ENCODE peak calls at places on chromosomes 11 and 22, in seven cellular contexts. V is omental fat pad, N is anterior cingulate cortex, Y is renal cortical epithelial cell, Z is tibial nerve, I is T-cell, P is AG08395. X is an unnamed sample.

GRCh38 chr11:36702330-36703054 is 104.5 kb upstream of the RAG2 start:
- DNase-seq in P (peak), Y (peak), Z (peak), V (no peak), I (no peak), N (peak), X (peak)

GRCh38 chr22:27100323-27100722 is 442.9 kb downstream of the MIAT start:
- DNase-seq in N (no peak), Z (no peak), V (no peak), Y (no peak), I (no peak), P (no peak), X (no peak)

GRCh38 chr11:121105063-121105480 is 4.0 kb downstream of the TECTA start:
- DNase-seq in I (no peak), V (no peak), P (peak), Y (no peak), Z (peak), N (no peak), X (no peak)

GRCh38 chr11:100910808-100911207 is 218.8 kb downstream of the PGR start:
- DNase-seq in V (no peak), I (no peak), P (no peak), N (no peak), Z (no peak), Y (no peak), X (no peak)

GRCh38 chr11:79080506-79080905 is 360.3 kb downstream of the TENM4 start:
- DNase-seq in N (no peak), Y (peak), P (no peak), I (no peak), Z (no peak), V (no peak), X (no peak)

GRCh38 chr11:57778318-57779037 is 16.9 kb downstream of the CTNND1 start:
- DNase-seq in P (peak), I (no peak), N (peak), V (peak), Y (peak), Z (peak), X (peak)

GRCh38 chr11:69814411-69814810 is 4.8 kb downstream of the FGF3 start:
- DNase-seq in N (no peak), Z (no peak), V (no peak), Y (no peak), P (no peak), I (no peak), X (no peak)

GRCh38 chr22:23705358-23705757 is 14.5 kb downstream of the RGL4 start:
- DNase-seq in Y (no peak), V (no peak), N (no peak), Z (no peak), P (no peak), I (no peak), X (no peak)

GRCh38 chr11:5624489-5625278 is at the start of gene TRIM34:
- DNase-seq in N (no peak), Z (peak), I (peak), Y (peak), P (peak), V (no peak), X (peak)

GRCh38 chr11:30120045-30120589 is 103.3 kb upstream of the KCNA4 start:
- DNase-seq in V (no peak), I (no peak), Y (no peak), P (no peak), N (no peak), Z (no peak), X (no peak)

GRCh38 chr11:30311189-30311588 is 11.7 kb upstream of the ARL14EP start:
- DNase-seq in N (no peak), I (no peak), P (no peak), Y (no peak), Z (no peak), V (no peak), X (no peak)

GRCh38 chr22:24525416-24526037 is 29.4 kb downstream of the GUCD1 start:
- DNase-seq in Z (peak), N (peak), V (peak), Y (peak), P (peak), I (peak), X (peak)

GRCh38 chr11:128021304-128022006 is 565.9 kb downstream of the ETS1 start:
- DNase-seq in Y (no peak), I (no peak), P (peak), N (peak), Z (no peak), V (no peak), X (peak)

GRCh38 chr22:23109441-23109978 is 32.3 kb downstream of the RSPH14 start:
- DNase-seq in Y (no peak), P (no peak), I (no peak), V (no peak), Z (no peak), N (no peak), X (no peak)

GRCh38 chr11:27861706-27862430 is 161.6 kb upstream of the BDNF start:
- DNase-seq in V (no peak), I (no peak), Z (no peak), P (peak), N (no peak), Y (peak), X (peak)

GRCh38 chr11:18731949-18732821 is 6.2 kb upstream of the IGSF22 start:
- DNase-seq in Z (peak), Y (peak), I (peak), N (peak), V (peak), P (peak), X (peak)

GRCh38 chr11:113419426-113420003 is 31.9 kb downstream of the ANKK1 start:
- DNase-seq in Y (no peak), Z (no peak), N (no peak), V (no peak), P (no peak), I (no peak), X (no peak)

GRCh38 chr11:6606471-6607189 is 3.1 kb downstream of the ILK start:
- DNase-seq in Y (peak), I (peak), V (peak), P (peak), Z (peak), N (peak), X (peak)

GRCh38 chr22:44702479-44703219 is 645 bp downstream of the PRR5 start:
- DNase-seq in N (no peak), V (no peak), P (no peak), Y (no peak), Z (no peak), I (no peak), X (no peak)

GRCh38 chr22:39290724-39291161 is 28.7 kb downstream of the RPL3 start:
- DNase-seq in I (no peak), N (no peak), P (no peak), Z (peak), Y (peak), V (peak), X (peak)

GRCh38 chr11:81036168-81036870 is 1595.5 kb upstream of the TENM4 start:
- DNase-seq in P (no peak), Y (no peak), V (no peak), I (no peak), N (no peak), Z (no peak), X (no peak)

GRCh38 chr11:65315204-65315865 is 669 bp downstream of the CDC42EP2 start:
- DNase-seq in P (peak), V (peak), Z (peak), N (peak), I (peak), Y (no peak), X (peak)

GRCh38 chr11:65419773-65420481 is 2.7 kb upstream of the NEAT1 start:
- DNase-seq in V (peak), I (peak), Z (peak), N (peak), Y (peak), P (peak), X (peak)

GRCh38 chr11:64000026-64000739 is 13.9 kb downstream of the OTUB1 start:
- DNase-seq in N (peak), I (peak), Y (no peak), P (peak), V (no peak), Z (peak), X (peak)

GRCh38 chr22:44182591-44183588 is 2.2 kb downstream of the PARVG start:
- DNase-seq in Z (peak), P (no peak), Y (no peak), I (peak), V (no peak), N (peak), X (no peak)

GRCh38 chr22:37581534-37581933 is 1.6 kb upstream of the LGALS2 start:
- DNase-seq in Z (no peak), Y (no peak), I (no peak), V (no peak), N (peak), P (no peak), X (no peak)

X was measured in foreskin fibroblast.